ENCODE peak calls at places on chromosome 18, in ten cellular contexts. Z is ecto neural progenitor cell; A is MCF 10A; M is activated T-cell treated with anti-CD3 and anti-CD28 coated beads for 1 hour; G is stimulated activated CD4-positive, alpha-beta T cell treated with anti-CD3 and anti-CD28 coated beads, Interleukin-15, amount 100 ng/mL, for 24 hours; K is mucosa of descending colon; V is H7; U is iPS-NIHi11; F is WERI-Rb-1; X is GM13976. D is an unnamed sample.

GRCh38 chr18:27378396-27379094 is 193.4 kb upstream of the CHST9 start:
- DNase-seq in G (peak; percentile 5), V (no peak), F (no peak), M (no peak), A (peak; percentile 90), K (no peak), X (no peak), U (no peak), Z (no peak), D (peak; percentile 85)

GRCh38 chr18:57397440-57397839 is 37.7 kb upstream of the ONECUT2 start:
- DNase-seq in M (no peak), Z (no peak), A (peak; percentile 20), X (no peak), K (no peak), V (no peak), F (no peak), U (no peak), G (no peak), D (peak; percentile 31)

GRCh38 chr18:35331367-35332087 is 12.7 kb downstream of the ZNF24 start:
- DNase-seq in Z (no peak), K (no peak), V (peak; percentile 15), X (no peak), A (no peak), M (no peak), G (no peak), F (no peak), U (no peak), D (no peak)

GRCh38 chr18:55856191-55856590 is 268.2 kb upstream of the TCF4 start:
- DNase-seq in K (no peak), F (no peak), G (no peak), M (no peak), U (no peak), X (no peak), A (peak; percentile 97), Z (no peak), V (no peak), D (peak; percentile 69)

GRCh38 chr18:34595673-34596072 is 114.4 kb upstream of the DTNA start:
- DNase-seq in X (no peak), Z (no peak), K (no peak), F (peak; percentile 19), G (no peak), A (peak; percentile 18), V (no peak), M (no peak), U (peak; percentile 22), D (peak; percentile 43)

GRCh38 chr18:40867452-40867851 is 1087.6 kb upstream of the PIK3C3 start:
- DNase-seq in V (no peak), M (no peak), G (no peak), X (no peak), U (no peak), Z (no peak), A (peak; percentile 90), K (no peak), F (no peak), D (peak; percentile 41)

GRCh38 chr18:37435996-37436395 is 129.6 kb downstream of the CELF4 start:
- DNase-seq in K (no peak), F (no peak), U (no peak), V (no peak), G (no peak), A (no peak), M (no peak), X (no peak), Z (no peak), D (no peak)

GRCh38 chr18:12520442-12520992 is 112.8 kb downstream of the PRELID3A start:
- DNase-seq in G (no peak), U (no peak), A (no peak), Z (no peak), V (no peak), F (no peak), M (no peak), X (peak; percentile 15), K (no peak), D (peak; percentile 71)

GRCh38 chr18:75527848-75528247 is 100.3 kb upstream of the SMIM21 start:
- DNase-seq in K (no peak), V (no peak), Z (peak; percentile 29), M (no peak), X (no peak), G (no peak), F (no peak), A (no peak), U (no peak), D (no peak)

GRCh38 chr18:76972241-76972640 is 149.9 kb downstream of the ZNF236 start:
- DNase-seq in U (no peak), F (no peak), Z (peak; percentile 18), M (no peak), X (no peak), A (no peak), V (no peak), G (no peak), K (no peak), D (peak; percentile 49)

GRCh38 chr18:27007880-27008279 is 142.4 kb upstream of the AQP4 start:
- DNase-seq in A (peak; percentile 5), V (no peak), X (no peak), U (no peak), Z (no peak), K (no peak), F (no peak), M (no peak), G (no peak), D (no peak)

GRCh38 chr18:78826631-78827030 is 153.0 kb upstream of the SALL3 start:
- DNase-seq in U (no peak), K (no peak), F (no peak), X (no peak), Z (no peak), V (peak; percentile 16), M (no peak), G (no peak), A (no peak), D (no peak)

GRCh38 chr18:66729459-66730239 is 125.8 kb upstream of the CDH19 start:
- DNase-seq in M (no peak), X (no peak), V (no peak), A (no peak), U (no peak), Z (no peak), G (no peak), K (no peak), F (no peak), D (no peak)

GRCh38 chr18:39314595-39314994 is 1749.0 kb upstream of the CELF4 start:
- DNase-seq in M (no peak), K (no peak), X (no peak), A (no peak), G (no peak), Z (no peak), F (no peak), U (no peak), V (no peak), D (no peak)